ENCODE peak calls at places on chromosomes 13 and 19, in six cellular contexts. B, F, M, J, I and R are unnamed samples.
A peak's percentile ranks its signal among the peaks of the same experiment; 100 is the strongest.

GRCh38 chr13:75495938-75496337 is 14.0 kb upstream of the TBC1D4 start:
- DNase-seq in B (no peak), F (no peak), M (no peak), J (no peak), I (no peak), R (no peak)

GRCh38 chr13:50686547-50686946 is 156.9 kb downstream of the DLEU7 start:
- DNase-seq in B (no peak), F (no peak), M (no peak), J (no peak), I (no peak), R (no peak)

GRCh38 chr13:58843567-58843966 is 1212.0 kb downstream of the PCDH17 start:
- DNase-seq in B (no peak), F (no peak), M (no peak), J (peak; percentile 57), I (no peak), R (no peak)

GRCh38 chr13:35140321-35140720 is 198.3 kb downstream of the NBEA start:
- DNase-seq in B (no peak), F (no peak), M (no peak), J (no peak), I (no peak), R (no peak)

GRCh38 chr13:30441304-30441703 is 19.0 kb downstream of the UBE2L5 start:
- DNase-seq in B (no peak), F (no peak), M (no peak), J (no peak), I (no peak), R (no peak)

GRCh38 chr13:33743438-33744368 is 74.2 kb upstream of the RFC3 start:
- DNase-seq in B (no peak), F (no peak), M (no peak), J (no peak), I (no peak), R (no peak)

GRCh38 chr13:99884913-99885312 is 86.7 kb downstream of the ZIC5 start:
- DNase-seq in B (no peak), F (no peak), M (no peak), J (no peak), I (no peak), R (no peak)

GRCh38 chr13:113411216-113412023 is 41.9 kb downstream of the ADPRHL1 start:
- DNase-seq in B (peak; percentile 75), F (peak; percentile 37), M (peak; percentile 27), J (no peak), I (peak; percentile 86), R (no peak)

GRCh38 chr13:51823861-51824260 is 19.9 kb upstream of the DHRS12 start:
- DNase-seq in B (no peak), F (no peak), M (no peak), J (no peak), I (no peak), R (no peak)

GRCh38 chr13:110915874-110916670 is 1.2 kb upstream of the ANKRD10 start:
- DNase-seq in B (no peak), F (no peak), M (no peak), J (no peak), I (peak; percentile 31), R (no peak)

GRCh38 chr13:36918246-36919060 is 1.6 kb downstream of the SMAD9 start:
- DNase-seq in B (no peak), F (no peak), M (no peak), J (peak; percentile 15), I (no peak), R (no peak)

GRCh38 chr19:41307090-41307875 is 2.7 kb upstream of the CCDC97 start:
- DNase-seq in B (no peak), F (no peak), M (no peak), J (no peak), I (no peak), R (no peak)

GRCh38 chr13:44141213-44141724 is 232.4 kb upstream of the SERP2 start:
- DNase-seq in B (no peak), F (peak; percentile 54), M (peak; percentile 27), J (peak; percentile 47), I (no peak), R (no peak)

GRCh38 chr13:103926118-103926517 is 859.9 kb upstream of the SLC10A2 start:
- DNase-seq in B (no peak), F (no peak), M (no peak), J (peak; percentile 3), I (no peak), R (no peak)

GRCh38 chr19:16373539-16373938 is 48.9 kb downstream of the KLF2 start:
- DNase-seq in B (no peak), F (no peak), M (no peak), J (no peak), I (no peak), R (no peak)

GRCh38 chr13:75579529-75579928 is 29.9 kb downstream of the UCHL3 start:
- DNase-seq in B (no peak), F (no peak), M (no peak), J (no peak), I (no peak), R (no peak)

GRCh38 chr13:71149498-71150363 is 717.3 kb downstream of the DACH1 start:
- DNase-seq in B (no peak), F (no peak), M (no peak), J (no peak), I (no peak), R (no peak)

GRCh38 chr13:46593403-46593802 is 40.4 kb downstream of the LRCH1 start:
- DNase-seq in B (no peak), F (no peak), M (no peak), J (no peak), I (no peak), R (peak; percentile 3)

GRCh38 chr19:11375143-11375948 is 880 bp downstream of the SWSAP1 start:
- DNase-seq in B (peak; percentile 53), F (peak; percentile 81), M (peak; percentile 56), J (peak; percentile 79), I (peak; percentile 49), R (peak; percentile 65)

GRCh38 chr13:48412100-48412556 is 785 bp downstream of the LPAR6 start:
- DNase-seq in B (no peak), F (no peak), M (no peak), J (peak; percentile 22), I (peak; percentile 26), R (no peak)

GRCh38 chr13:109447667-109448066 is 338.7 kb downstream of the IRS2 start:
- DNase-seq in B (no peak), F (no peak), M (no peak), J (no peak), I (no peak), R (no peak)

GRCh38 chr19:11286312-11286974 is 9.5 kb upstream of the TSPAN16 start:
- DNase-seq in B (no peak), F (no peak), M (no peak), J (no peak), I (no peak), R (no peak)

GRCh38 chr13:73984949-73985691 is 149.1 kb downstream of the KLF12 start:
- DNase-seq in B (no peak), F (no peak), M (no peak), J (peak; percentile 37), I (no peak), R (peak; percentile 36)

GRCh38 chr19:35936738-35937268 is 629 bp downstream of the LRFN3 start:
- DNase-seq in B (no peak), F (no peak), M (no peak), J (peak; percentile 17), I (no peak), R (no peak)

GRCh38 chr19:35939307-35940077 is 3.3 kb downstream of the LRFN3 start:
- DNase-seq in B (no peak), F (no peak), M (no peak), J (no peak), I (no peak), R (no peak)

GRCh38 chr19:35937345-35938281 is 1.4 kb downstream of the LRFN3 start:
- DNase-seq in B (no peak), F (no peak), M (no peak), J (no peak), I (no peak), R (no peak)

GRCh38 chr19:35940078-35940775 is 4.1 kb downstream of the LRFN3 start:
- DNase-seq in B (no peak), F (no peak), M (no peak), J (no peak), I (no peak), R (no peak)

GRCh38 chr19:35938282-35939224 is 2.4 kb downstream of the LRFN3 start:
- DNase-seq in B (no peak), F (no peak), M (no peak), J (no peak), I (no peak), R (no peak)
- H3K4me3 ChIP-seq in B (no peak overlapping the region), F (no peak overlapping the region), M (peak overlapping the region; percentile 70), J (peak overlapping the region; percentile 91), I (no peak overlapping the region), R (peak overlapping the region; percentile 11)

DNA sequence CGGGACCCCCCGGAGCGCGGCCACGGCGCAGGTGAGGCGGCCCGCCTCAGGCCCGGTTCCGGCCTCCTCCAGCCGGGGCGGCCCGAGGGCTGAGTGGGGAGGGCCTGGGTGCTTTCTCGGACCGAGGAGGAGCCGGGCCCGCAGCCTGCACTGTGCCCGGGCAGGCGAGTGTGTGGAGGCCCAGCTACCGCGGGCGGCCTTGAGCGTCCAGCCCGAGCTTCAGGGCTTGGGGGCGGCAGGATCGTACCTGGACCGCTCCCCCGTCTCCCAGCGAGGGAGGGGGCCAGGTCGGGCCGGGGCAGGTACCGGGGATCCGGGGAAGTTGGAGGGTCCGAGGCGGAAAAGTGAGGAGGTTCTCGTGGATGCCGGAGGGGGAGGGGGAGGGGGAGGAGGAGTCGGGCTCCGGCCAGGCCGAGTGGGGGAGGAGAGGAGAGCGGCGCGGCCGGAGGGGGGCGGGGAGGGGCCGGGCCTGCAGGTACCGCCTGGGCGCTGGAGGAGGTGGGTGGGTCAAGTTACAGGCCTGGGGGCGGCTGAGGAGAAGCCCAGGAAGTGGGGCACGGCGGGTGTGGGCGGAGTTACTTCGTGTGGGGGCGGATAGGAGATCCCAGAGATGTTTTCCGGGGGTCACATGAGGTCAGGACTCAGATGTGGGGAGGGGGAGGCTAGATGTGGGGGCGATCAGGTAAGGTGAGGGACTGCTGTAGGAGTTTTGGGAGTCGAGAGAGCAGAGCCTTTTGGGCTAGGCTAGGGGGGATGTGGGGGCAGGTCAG is 545 bp downstream of the NACC1 start:
- DNase-seq in B (peak; percentile 45), F (peak; percentile 81), M (no peak), J (peak; percentile 97), I (peak; percentile 66), R (peak; percentile 28)
- H3K4me1 ChIP-seq in B (peaks cover 31% of the 10 kb centered on the region), F (peaks cover 39% of the 10 kb centered on the region), M (peaks cover 22% of the 10 kb centered on the region), J (peaks cover 37% of the 10 kb centered on the region), I (peaks cover 38% of the 10 kb centered on the region), R (peaks cover 36% of the 10 kb centered on the region)

GRCh38 chr19:46466536-46467199 is 4.7 kb downstream of the PNMA8A start:
- DNase-seq in B (peak; percentile 33), F (no peak), M (no peak), J (no peak), I (peak; percentile 73), R (no peak)
- H3K27me3 ChIP-seq in B (peaks cover 1% of the 10 kb centered on the region), F (peaks cover 16% of the 10 kb centered on the region), M (no peaks in the 10 kb centered on the region), J (peaks cover under 1% of the 10 kb centered on the region), I (no peaks in the 10 kb centered on the region), R (no peaks in the 10 kb centered on the region)

DNA sequence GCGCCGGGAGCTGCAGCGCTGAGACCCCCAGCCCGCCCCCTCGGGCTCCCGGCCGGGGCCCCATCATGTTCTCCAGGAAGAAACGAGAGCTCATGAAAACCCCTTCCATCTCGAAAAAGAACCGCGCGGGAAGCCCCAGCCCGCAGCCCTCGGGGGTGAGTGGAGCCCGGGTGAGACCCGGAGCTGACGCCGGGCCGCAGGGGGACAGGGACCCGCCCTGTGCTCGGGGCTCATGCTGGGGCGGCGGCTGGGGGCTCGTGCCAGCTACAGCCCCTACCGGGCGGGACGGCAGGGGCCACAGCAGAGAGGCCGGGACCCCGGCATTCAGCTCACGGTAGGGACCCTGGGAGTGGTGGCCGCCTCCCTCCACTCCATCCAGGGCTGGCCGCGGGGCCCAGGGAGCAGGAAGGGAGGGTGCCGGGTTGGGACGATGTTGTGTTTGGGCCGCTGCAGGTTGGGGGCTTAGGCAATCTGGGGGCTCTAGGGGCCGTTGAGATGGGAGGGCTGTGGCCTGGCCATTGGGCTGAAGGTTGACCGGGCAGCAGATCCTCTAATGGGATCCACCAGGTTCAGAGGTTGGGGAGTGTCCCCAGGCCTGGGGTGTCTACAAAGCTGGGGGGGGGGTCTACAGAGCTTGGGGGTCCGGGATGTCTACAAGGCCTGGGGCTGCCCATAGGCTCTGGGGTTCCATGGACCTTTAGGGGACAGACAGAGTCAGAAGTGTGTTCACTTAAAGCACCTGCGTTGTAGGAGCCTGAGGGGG is 555 bp downstream of the ARHGAP45 start:
- DNase-seq in B (no peak), F (peak; percentile 48), M (no peak), J (no peak), I (no peak), R (peak; percentile 71)
- H3K4me3 ChIP-seq in B (peak overlapping the region; percentile 76), F (peak overlapping the region; percentile 73), M (peak overlapping the region; percentile 49), J (peak overlapping the region; percentile 64), I (peak overlapping the region; percentile 73), R (peak overlapping the region; percentile 94)